ENCODE peak calls at places on chromosomes 7 and 10, in four cellular contexts. T is Peyer's patch, V is breast epithelium, M is fibroblast of lung. C is an unnamed sample.

GRCh38 chr10:70352401-70353097 is 29.9 kb downstream of the LRRC20 start:
- DNase-seq in T (no peak), V (no peak), M (no peak), C (no peak)

GRCh38 chr10:86288695-86289576 is 77.7 kb downstream of the GRID1 start:
- DNase-seq in M (no peak), V (no peak), T (peak), C (no peak)

GRCh38 chr10:101828734-101829551 is 10.7 kb upstream of the OGA start:
- DNase-seq in T (peak), M (no peak), V (no peak), C (peak)

GRCh38 chr10:31526681-31527080 is 207.7 kb downstream of the ZEB1 start:
- DNase-seq in T (no peak), M (peak), V (no peak), C (no peak)

GRCh38 chr7:40525764-40526163 is 391.0 kb downstream of the SUGCT start:
- DNase-seq in M (peak), T (no peak), V (no peak), C (no peak)

GRCh38 chr7:151856098-151856497 is 20.8 kb downstream of the PRKAG2 start:
- DNase-seq in V (no peak), M (no peak), T (no peak), C (no peak)

GRCh38 chr7:64099656-64100531 is 54.7 kb downstream of the ZNF727 start:
- DNase-seq in M (no peak), V (no peak), T (no peak), C (no peak)

GRCh38 chr7:101740981-101741725 is 76.3 kb upstream of the CUX1 start:
- DNase-seq in T (no peak), M (no peak), V (no peak), C (no peak)

GRCh38 chr7:151642746-151643145 is 123.1 kb upstream of the RHEB start:
- DNase-seq in M (no peak), T (no peak), V (no peak), C (no peak)

GRCh38 chr10:30189254-30189583 is 129.8 kb upstream of the JCAD start:
- DNase-seq in M (no peak), V (no peak), T (no peak), C (no peak)

GRCh38 chr7:121797283-121798037 is 75.5 kb upstream of the PTPRZ1 start:
- DNase-seq in V (no peak), M (peak), T (no peak), C (no peak)

GRCh38 chr7:11130012-11130411 is 156.3 kb downstream of the PHF14 start:
- DNase-seq in M (peak), T (no peak), V (no peak), C (no peak)

GRCh38 chr7:2613113-2613925 is 18.5 kb upstream of the TTYH3 start:
- DNase-seq in T (no peak), M (no peak), V (no peak), C (no peak)

GRCh38 chr10:61750943-61751471 is 88.3 kb downstream of the CABCOCO1 start:
- DNase-seq in V (peak), T (peak), M (peak), C (peak)

GRCh38 chr7:40199076-40199802 is 64.4 kb downstream of the SUGCT start:
- DNase-seq in V (no peak), T (no peak), M (peak), C (no peak)

GRCh38 chr7:25216837-25217236 is 11.4 kb downstream of the NPVF start:
- DNase-seq in V (no peak), M (peak), T (no peak), C (no peak)

GRCh38 chr10:79399242-79399831 is 46.1 kb downstream of the ZCCHC24 start:
- DNase-seq in V (peak), M (peak), T (peak), C (peak)

GRCh38 chr10:8059191-8059936 is 4.9 kb downstream of the GATA3 start:
- DNase-seq in M (no peak), V (no peak), T (no peak), C (no peak)

GRCh38 chr10:113213041-113213440 is 263.0 kb downstream of the TCF7L2 start:
- DNase-seq in V (no peak), M (no peak), T (no peak), C (no peak)

GRCh38 chr10:113219446-113219845 is 269.4 kb downstream of the TCF7L2 start:
- DNase-seq in V (no peak), T (no peak), M (no peak), C (no peak)

GRCh38 chr10:113216068-113216467 is 266.0 kb downstream of the TCF7L2 start:
- DNase-seq in M (no peak), V (no peak), T (no peak), C (no peak)

GRCh38 chr10:113214331-113214730 is 264.3 kb downstream of the TCF7L2 start:
- DNase-seq in V (no peak), M (no peak), T (no peak), C (no peak)
- TF ChIP-seq CTCF in V (no peak), M (no peak), T (no peak), C (no peak)

DNA sequence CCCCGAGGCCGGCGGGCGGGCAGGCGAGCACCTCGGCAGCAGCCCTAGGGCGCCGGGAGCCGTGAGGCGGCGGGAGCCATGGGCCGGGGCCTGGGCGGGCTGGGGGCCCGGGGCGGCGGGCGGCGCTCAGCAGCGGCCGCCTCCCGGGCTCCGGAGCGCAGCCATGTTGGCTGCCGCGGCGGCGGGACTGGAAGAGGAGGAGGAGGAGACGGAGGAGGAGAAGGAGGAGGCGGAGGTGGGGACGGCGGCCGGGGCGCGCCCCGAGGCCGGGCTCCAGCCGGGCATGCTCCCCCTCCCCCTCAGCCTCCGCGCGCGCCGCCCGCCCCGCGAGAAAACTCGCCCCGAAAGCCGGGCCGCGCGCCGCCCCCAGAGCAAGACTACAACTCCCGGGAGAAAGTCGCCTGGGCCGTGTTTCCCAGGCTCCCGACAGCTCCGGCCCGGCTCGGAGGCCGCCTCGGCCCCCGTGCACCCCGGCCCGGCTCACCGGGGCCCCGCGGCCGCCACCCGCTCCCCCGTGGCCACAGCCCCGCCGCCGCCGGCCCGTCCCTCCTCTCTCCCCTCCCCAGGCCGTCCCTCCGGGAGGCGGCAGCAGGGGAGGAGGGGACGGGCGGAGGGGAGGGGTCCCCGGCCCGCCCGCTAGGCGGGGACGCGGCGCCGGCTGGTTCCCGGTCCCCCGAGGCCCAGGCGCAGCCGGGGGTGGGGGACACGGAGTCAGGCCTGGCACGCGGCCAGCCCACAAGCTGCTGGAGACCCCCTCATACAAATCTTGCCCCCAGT is at the start of gene DLG5:
- DNase-seq in M (peak), V (peak), T (peak), C (peak)
- TF ChIP-seq CTCF in M (no peak), V (no peak), T (no peak), C (no peak)

GRCh38 chr10:132456881-132457280 is 59.9 kb downstream of the PWWP2B start:
- DNase-seq in T (peak), M (no peak), V (no peak), C (peak)

GRCh38 chr10:132457328-132458070 is 60.5 kb downstream of the PWWP2B start:
- DNase-seq in V (no peak), T (peak), M (no peak), C (no peak)

GRCh38 chr10:132454296-132455198 is 57.5 kb downstream of the PWWP2B start:
- DNase-seq in M (no peak), V (no peak), T (no peak), C (peak)

GRCh38 chr10:132455986-132456847 is 59.2 kb downstream of the PWWP2B start:
- DNase-seq in M (no peak), V (no peak), T (peak), C (no peak)

GRCh38 chr10:132455441-132455971 is 58.5 kb downstream of the PWWP2B start:
- DNase-seq in V (no peak), T (peak), M (no peak), C (peak)
- TF ChIP-seq CTCF in V (no peak), T (peak), M (no peak), C (no peak)

GRCh38 chr7:136179829-136180721 is 202.9 kb upstream of the MTPN start:
- DNase-seq in T (no peak), M (no peak), V (no peak), C (no peak)

GRCh38 chr7:136180984-136181383 is 203.8 kb upstream of the MTPN start:
- DNase-seq in V (no peak), M (no peak), T (no peak), C (no peak)

GRCh38 chr7:136179154-136179553 is 202.0 kb upstream of the MTPN start:
- DNase-seq in T (no peak), M (no peak), V (no peak), C (no peak)

GRCh38 chr7:136184719-136185118 is 207.6 kb upstream of the MTPN start:
- DNase-seq in V (no peak), M (no peak), T (no peak), C (no peak)

GRCh38 chr7:136183981-136184380 is 206.8 kb upstream of the MTPN start:
- DNase-seq in M (peak), V (no peak), T (no peak), C (no peak)
- TF ChIP-seq CTCF in M (peak), V (no peak), T (no peak), C (no peak)

GRCh38 chr7:150388306-150388705 is 9.2 kb downstream of the ZNF775 start:
- DNase-seq in T (no peak), M (no peak), V (no peak), C (peak)
- TF ChIP-seq CTCF in T (no peak), M (no peak), V (no peak), C (no peak)

DNA sequence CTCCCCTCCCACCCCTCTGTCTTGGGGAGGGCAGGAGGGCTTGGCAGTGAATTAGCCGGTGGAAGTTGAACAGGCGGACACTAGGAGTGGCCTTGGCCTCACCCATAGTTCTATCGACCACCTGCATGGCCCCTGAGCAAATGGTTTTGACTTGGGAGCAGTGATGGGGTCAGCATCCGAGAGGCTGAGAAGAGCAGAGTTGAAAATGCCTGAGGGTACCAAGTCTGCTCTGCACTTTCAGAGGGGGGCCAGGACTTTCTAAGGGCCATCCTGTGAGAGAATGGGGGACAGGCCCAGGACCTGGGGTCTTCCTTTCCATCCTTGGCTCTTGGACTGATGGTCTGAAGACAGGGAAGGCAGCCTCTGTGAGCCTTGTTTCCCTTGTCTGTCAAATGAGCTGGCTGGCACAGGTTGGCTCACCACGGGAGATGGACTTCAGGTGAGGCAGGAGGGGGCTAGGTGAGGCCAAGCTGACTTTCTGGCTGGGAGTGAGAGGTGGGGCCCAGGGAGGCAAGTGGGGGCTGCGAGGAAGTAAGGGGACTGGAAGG is 29.4 kb downstream of the CDH23 start:
- DNase-seq in V (no peak), T (no peak), M (no peak), C (no peak)
- TF ChIP-seq CTCF in V (no peak), T (no peak), M (no peak), C (no peak)

GRCh38 chr10:89163265-89163995 is 43.7 kb downstream of the CH25H start:
- DNase-seq in T (peak), V (peak), M (no peak), C (peak)

GRCh38 chr10:89167915-89168314 is 39.2 kb downstream of the CH25H start:
- DNase-seq in M (no peak), T (no peak), V (no peak), C (no peak)

GRCh38 chr10:89164080-89164479 is 43.0 kb downstream of the CH25H start:
- DNase-seq in V (no peak), T (no peak), M (no peak), C (no peak)

GRCh38 chr10:89165923-89166322 is 41.2 kb downstream of the CH25H start:
- DNase-seq in M (peak), T (no peak), V (no peak), C (no peak)

GRCh38 chr10:89164920-89165319 is 42.2 kb downstream of the CH25H start:
- DNase-seq in V (no peak), T (no peak), M (no peak), C (no peak)
- TF ChIP-seq CTCF in V (no peak), T (no peak), M (no peak), C (no peak)

GRCh38 chr7:15921576-15921975 is 235.1 kb upstream of the MEOX2 start:
- DNase-seq in M (peak), T (no peak), V (no peak), C (no peak)
- TF ChIP-seq CTCF in M (no peak), T (no peak), V (no peak), C (no peak)

GRCh38 chr7:13727279-13727678 is 262.2 kb downstream of the ETV1 start:
- DNase-seq in T (no peak), V (no peak), M (peak), C (no peak)

GRCh38 chr7:13724631-13725566 is 264.6 kb downstream of the ETV1 start:
- DNase-seq in V (no peak), T (no peak), M (no peak), C (no peak)

DNA sequence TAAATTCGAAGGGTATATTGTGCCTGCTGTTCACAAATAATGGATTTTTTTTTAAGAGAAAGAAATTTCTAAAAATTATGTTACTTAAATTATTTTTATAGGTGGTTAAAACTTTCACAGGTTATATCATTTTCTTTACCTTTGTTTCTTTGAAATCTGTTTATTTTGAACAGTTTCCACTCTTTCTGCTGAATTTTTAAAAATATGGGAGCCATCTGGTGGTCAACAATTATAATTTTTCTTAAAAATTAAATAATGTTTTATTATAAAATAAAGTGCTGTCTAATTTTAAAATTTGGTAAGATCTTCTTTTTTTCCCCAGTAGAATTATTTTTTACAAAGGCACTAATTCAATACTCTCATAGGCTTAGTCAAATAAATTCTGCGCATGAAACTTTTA is 263.9 kb downstream of the ETV1 start:
- DNase-seq in V (no peak), M (no peak), T (no peak), C (no peak)
- TF ChIP-seq CTCF in V (no peak), M (no peak), T (no peak), C (no peak)

GRCh38 chr10:67884842-67885680 is 605 bp downstream of the SIRT1 start:
- DNase-seq in T (peak), V (peak), M (peak), C (peak)

GRCh38 chr10:67878133-67878532 is 6.3 kb upstream of the SIRT1 start:
- DNase-seq in M (no peak), T (no peak), V (no peak), C (no peak)

GRCh38 chr10:67884313-67884841 is at the start of gene SIRT1:
- DNase-seq in M (peak), T (peak), V (peak), C (peak)

GRCh38 chr10:67883710-67884312 is 645 bp upstream of the SIRT1 start:
- DNase-seq in V (no peak), M (no peak), T (no peak), C (no peak)
- TF ChIP-seq CTCF in V (no peak), M (no peak), T (no peak), C (no peak)

C was measured in mucosa of descending colon.